ENCODE peak calls at places on chromosomes 3 and 15, in five cellular contexts. T is activated CD4-positive, alpha-beta T cell treated with anti-CD3 and anti-CD28 coated beads for 48 hours; W is effector CD4-positive, alpha-beta T cell; D is AG08396; K is GM04504. B is an unnamed sample.

GRCh38 chr15:63050737-63051700 is 8.5 kb downstream of the TPM1 start:
- DNase-seq in W (no peak), D (peak), K (no peak), T (no peak), B (no peak)

GRCh38 chr3:113051222-113051804 is 60.5 kb downstream of the GTPBP8 start:
- DNase-seq in W (peak), D (peak), T (peak), K (peak), B (no peak)

GRCh38 chr15:69762373-69763148 is 309.9 kb downstream of the RPLP1 start:
- DNase-seq in W (no peak), K (no peak), D (no peak), T (no peak), B (no peak)

GRCh38 chr15:80906159-80906775 is 83.4 kb downstream of the MESD start:
- DNase-seq in K (no peak), W (no peak), D (peak), T (no peak), B (no peak)

GRCh38 chr3:115590873-115591272 is 32.4 kb upstream of the GAP43 start:
- DNase-seq in W (no peak), T (no peak), K (no peak), D (no peak), B (no peak)

GRCh38 chr3:56304069-56304468 is 164.2 kb downstream of the ERC2 start:
- DNase-seq in T (no peak), K (no peak), W (no peak), D (no peak), B (no peak)

GRCh38 chr3:117322866-117323265 is 613.3 kb downstream of the TUSC7 start:
- DNase-seq in K (no peak), W (no peak), T (no peak), D (peak), B (no peak)

GRCh38 chr3:197959891-197960693 is at the start of gene LMLN:
- DNase-seq in W (peak), D (peak), K (peak), T (peak), B (peak)

GRCh38 chr3:104347281-104347680 is 1019.4 kb upstream of the ALCAM start:
- DNase-seq in W (no peak), D (no peak), T (no peak), K (no peak), B (no peak)

GRCh38 chr15:85047271-85047948 is 65.8 kb downstream of the PDE8A start:
- DNase-seq in K (peak), T (no peak), W (no peak), D (peak), B (peak)

GRCh38 chr3:186882881-186883685 is 40.6 kb downstream of the ADIPOQ start:
- DNase-seq in K (peak), T (peak), D (peak), W (no peak), B (peak)

GRCh38 chr3:38634133-38634532 is 15.4 kb downstream of the SCN5A start:
- DNase-seq in T (no peak), D (peak), W (no peak), K (no peak), B (no peak)

GRCh38 chr15:29134239-29134638 is 135.4 kb downstream of the NSMCE3 start:
- DNase-seq in K (no peak), W (no peak), D (no peak), T (no peak), B (no peak)

GRCh38 chr15:89587955-89588354 is 12.7 kb downstream of the TICRR start:
- DNase-seq in T (no peak), K (no peak), D (peak), W (no peak), B (no peak)

GRCh38 chr15:64131547-64131946 is 20.0 kb upstream of the SNX22 start:
- DNase-seq in K (no peak), W (no peak), D (no peak), T (no peak), B (no peak)

GRCh38 chr3:194552327-194552949 is 65.6 kb upstream of the ATP13A3 start:
- DNase-seq in D (no peak), W (no peak), T (no peak), K (no peak), B (no peak)

GRCh38 chr3:85560088-85560790 is 601.5 kb downstream of the CADM2 start:
- DNase-seq in D (no peak), T (no peak), W (no peak), K (no peak), B (no peak)

GRCh38 chr15:53534105-53534839 is 225.2 kb downstream of the WDR72 start:
- DNase-seq in K (no peak), T (no peak), D (no peak), W (no peak), B (no peak)

GRCh38 chr15:75673426-75674247 is 25.9 kb downstream of the SNX33 start:
- DNase-seq in D (peak), T (no peak), W (no peak), K (peak), B (no peak)

GRCh38 chr3:61894988-61895935 is 333.9 kb downstream of the PTPRG start:
- DNase-seq in W (no peak), T (peak), K (peak), D (peak), B (no peak)

GRCh38 chr3:1506090-1506489 is 413.3 kb downstream of the CNTN6 start:
- DNase-seq in T (no peak), D (no peak), K (no peak), W (no peak), B (no peak)

GRCh38 chr3:13113346-13114335 is 40.4 kb upstream of the IQSEC1 start:
- DNase-seq in T (no peak), K (no peak), W (no peak), D (no peak), B (no peak)

GRCh38 chr15:29322407-29322806 is 52.8 kb upstream of the NSMCE3 start:
- DNase-seq in K (no peak), T (no peak), D (no peak), W (no peak), B (no peak)

GRCh38 chr15:73573572-73573971 is 59.6 kb downstream of the NPTN start:
- DNase-seq in W (no peak), T (no peak), D (no peak), K (no peak), B (peak)

GRCh38 chr3:136105044-136105443 is 91.1 kb downstream of the MSL2 start:
- DNase-seq in W (no peak), D (no peak), T (no peak), K (no peak), B (no peak)

GRCh38 chr15:26449296-26449695 is 323.6 kb downstream of the GABRB3 start:
- DNase-seq in D (no peak), T (no peak), W (no peak), K (no peak), B (no peak)

GRCh38 chr3:29090912-29091597 is 189.8 kb upstream of the RBMS3 start:
- DNase-seq in K (no peak), D (no peak), W (no peak), T (no peak), B (no peak)

GRCh38 chr3:134640872-134641470 is 9.9 kb downstream of the KY start:
- DNase-seq in T (peak), W (no peak), K (no peak), D (peak), B (no peak)

GRCh38 chr3:185283374-185283935 is 29.6 kb upstream of the EHHADH start:
- DNase-seq in T (no peak), W (no peak), D (no peak), K (no peak), B (no peak)

GRCh38 chr15:66068801-66069200 is 184.7 kb downstream of the MEGF11 start:
- DNase-seq in K (no peak), W (no peak), D (no peak), T (no peak), B (no peak)

GRCh38 chr3:27677554-27677953 is 44.6 kb downstream of the EOMES start:
- DNase-seq in D (peak), K (peak), T (no peak), W (no peak), B (peak)

GRCh38 chr3:49411550-49411967 is 217 bp downstream of the RHOA start:
- DNase-seq in T (peak), K (no peak), D (peak), W (peak), B (no peak)

GRCh38 chr3:127951276-127951675 is 36.2 kb downstream of the KBTBD12 start:
- DNase-seq in W (no peak), T (no peak), D (peak), K (no peak), B (no peak)